ENCODE peak calls at places on chromosomes 6 and 20, in nine cellular contexts. O is NCI-H1092, B is cardiac septum, P is HFFc6, J is GM12865, K is GM04504, U is C1 segment of cervical spinal cord, V is WTC11, A is aorta. Z is an unnamed sample.

GRCh38 chr6:31659649-31660223 is 842 bp downstream of the C6orf47 start:
- DNase-seq in U (no peak), V (no peak), J (peak), O (no peak), A (peak), B (no peak), P (no peak), K (no peak), Z (no peak)

GRCh38 chr6:152316024-152316423 is 321.1 kb downstream of the SYNE1 start:
- DNase-seq in B (no peak), U (no peak), A (peak), J (no peak), V (no peak), P (peak), K (peak), O (no peak), Z (no peak)

GRCh38 chr20:18001131-18001921 is 32.5 kb downstream of the MGME1 start:
- DNase-seq in J (no peak), O (no peak), U (no peak), P (peak), K (peak), A (peak), V (no peak), B (no peak), Z (no peak)

GRCh38 chr6:40892223-40892622 is 146.8 kb downstream of the UNC5CL start:
- DNase-seq in J (no peak), U (no peak), P (no peak), O (no peak), B (peak), A (no peak), V (no peak), K (no peak), Z (no peak)

GRCh38 chr6:158103228-158103627 is 64.8 kb downstream of the SERAC1 start:
- DNase-seq in V (no peak), O (no peak), U (no peak), B (no peak), J (no peak), K (no peak), P (no peak), A (no peak), Z (no peak)

GRCh38 chr6:134379086-134379485 is 61.2 kb upstream of the SGK1 start:
- DNase-seq in J (peak), U (no peak), A (no peak), O (no peak), V (peak), B (no peak), P (no peak), K (no peak), Z (peak)

GRCh38 chr20:37414636-37415035 is 68.7 kb downstream of the SRC start:
- DNase-seq in V (no peak), O (no peak), A (no peak), U (no peak), J (no peak), B (no peak), P (no peak), K (no peak), Z (no peak)

GRCh38 chr6:2764610-2765165 is 505 bp upstream of the WRNIP1 start:
- DNase-seq in A (peak), O (no peak), V (no peak), P (peak), J (peak), U (peak), B (no peak), K (no peak), Z (peak)

GRCh38 chr6:87754828-87755227 is 52.8 kb upstream of the AKIRIN2 start:
- DNase-seq in V (no peak), J (peak), P (no peak), K (no peak), B (no peak), U (no peak), A (no peak), O (no peak), Z (no peak)

GRCh38 chr6:115891704-115892225 is 168.9 kb downstream of the FRK start:
- DNase-seq in U (no peak), P (no peak), V (no peak), K (no peak), J (no peak), A (no peak), O (no peak), B (no peak), Z (no peak)

GRCh38 chr6:26403888-26404287 is 1.8 kb downstream of the BTN3A1 start:
- DNase-seq in A (no peak), U (no peak), B (no peak), P (no peak), O (no peak), K (no peak), V (no peak), J (no peak), Z (no peak)

GRCh38 chr20:53322651-53323050 is 271.0 kb downstream of the ZNF217 start:
- DNase-seq in B (no peak), K (no peak), V (no peak), U (no peak), P (no peak), O (no peak), J (no peak), A (no peak), Z (peak)

GRCh38 chr6:4560225-4561077 is 215.8 kb upstream of the CDYL start:
- DNase-seq in B (no peak), P (no peak), J (no peak), A (no peak), U (no peak), K (no peak), V (no peak), O (no peak), Z (no peak)

GRCh38 chr6:33725222-33725621 is 13.7 kb upstream of the UQCC2 start:
- DNase-seq in V (no peak), A (no peak), P (no peak), K (no peak), J (no peak), O (no peak), B (no peak), U (no peak), Z (no peak)

GRCh38 chr6:20424679-20425078 is 23.0 kb downstream of the E2F3 start:
- DNase-seq in U (no peak), V (no peak), A (no peak), J (no peak), O (no peak), B (peak), K (no peak), P (no peak), Z (no peak)

GRCh38 chr6:106477790-106478189 is 117.3 kb downstream of the CRYBG1 start:
- DNase-seq in U (no peak), B (no peak), K (no peak), A (no peak), P (no peak), V (no peak), O (peak), J (no peak), Z (no peak)

GRCh38 chr20:23296841-23297701 is 53.5 kb upstream of the NXT1 start:
- DNase-seq in V (no peak), J (no peak), O (no peak), B (peak), U (no peak), P (peak), K (peak), A (no peak), Z (no peak)

GRCh38 chr20:1934578-1935573 is 39.7 kb downstream of the SIRPA start:
- DNase-seq in A (peak), V (no peak), P (peak), U (no peak), B (no peak), K (peak), J (no peak), O (no peak), Z (no peak)

GRCh38 chr6:33719326-33719987 is 8.0 kb upstream of the UQCC2 start:
- DNase-seq in A (no peak), V (no peak), O (no peak), U (no peak), J (no peak), B (no peak), K (no peak), P (no peak), Z (no peak)

GRCh38 chr6:10586302-10586701 is 65.2 kb downstream of the GCNT2 start:
- DNase-seq in K (no peak), O (no peak), V (no peak), B (no peak), J (no peak), A (no peak), U (no peak), P (no peak), Z (no peak)

GRCh38 chr6:89146748-89147715 is 1.2 kb downstream of the PM20D2 start:
- DNase-seq in K (no peak), O (no peak), B (no peak), P (peak), V (peak), A (no peak), U (no peak), J (peak), Z (no peak)

GRCh38 chr6:108763931-108764579 is 84.2 kb upstream of the ARMC2 start:
- DNase-seq in B (no peak), U (no peak), J (no peak), V (no peak), O (no peak), K (no peak), P (no peak), A (no peak), Z (no peak)

GRCh38 chr20:43744966-43745733 is 18.3 kb upstream of the GTSF1L start:
- DNase-seq in V (no peak), A (no peak), P (no peak), U (no peak), K (no peak), J (no peak), O (no peak), B (no peak), Z (no peak)

GRCh38 chr20:48776306-48776705 is 51.5 kb downstream of the PREX1 start:
- DNase-seq in K (peak), B (no peak), A (peak), P (peak), J (no peak), O (no peak), V (no peak), U (no peak), Z (no peak)

GRCh38 chr20:41023549-41023948 is 5.1 kb upstream of the TOP1 start:
- DNase-seq in U (no peak), P (no peak), V (no peak), B (no peak), O (no peak), A (no peak), J (no peak), K (no peak), Z (no peak)

GRCh38 chr6:148463671-148464070 is 121.0 kb downstream of the SASH1 start:
- DNase-seq in A (no peak), J (no peak), U (no peak), P (no peak), V (no peak), K (no peak), O (no peak), B (no peak), Z (no peak)

GRCh38 chr20:23782366-23782983 is 31.7 kb upstream of the CST1 start:
- DNase-seq in B (no peak), K (no peak), J (peak), P (no peak), U (no peak), O (no peak), A (no peak), V (no peak), Z (peak)

GRCh38 chr20:11328839-11329238 is 588.9 kb upstream of the BTBD3 start:
- DNase-seq in J (no peak), V (no peak), U (no peak), A (no peak), P (no peak), O (no peak), K (no peak), B (no peak), Z (no peak)

GRCh38 chr6:149913542-149914240 is 9.2 kb downstream of the RAET1G start:
- DNase-seq in O (no peak), J (no peak), B (peak), U (no peak), A (no peak), V (no peak), K (no peak), P (no peak), Z (no peak)

GRCh38 chr20:57248132-57248797 is 18.2 kb downstream of the BMP7 start:
- DNase-seq in V (no peak), U (no peak), B (no peak), O (no peak), P (no peak), K (no peak), J (no peak), A (no peak), Z (no peak)

GRCh38 chr20:3800878-3801260 is 4.8 kb downstream of the CDC25B start:
- DNase-seq in U (no peak), O (no peak), A (peak), J (no peak), B (no peak), V (no peak), K (no peak), P (no peak), Z (no peak)

GRCh38 chr6:142387997-142388815 is 86.4 kb downstream of the ADGRG6 start:
- DNase-seq in O (no peak), V (no peak), K (no peak), A (no peak), U (no peak), J (peak), P (peak), B (no peak), Z (no peak)

GRCh38 chr6:8991844-8992243 is 556.5 kb upstream of the SLC35B3 start:
- DNase-seq in A (no peak), V (no peak), J (no peak), O (no peak), P (no peak), K (no peak), B (no peak), U (no peak), Z (no peak)

GRCh38 chr6:68776382-68776781 is 141.3 kb downstream of the ADGRB3 start:
- DNase-seq in P (no peak), A (no peak), U (no peak), K (no peak), B (no peak), V (no peak), O (no peak), J (no peak), Z (no peak)

GRCh38 chr6:39228111-39228971 is 934 bp downstream of the KCNK5 start:
- DNase-seq in P (no peak), B (no peak), J (no peak), O (no peak), A (no peak), U (no peak), V (no peak), K (no peak), Z (peak)

GRCh38 chr6:43953794-43954310 is 173.4 kb downstream of the MRPL14 start:
- DNase-seq in J (no peak), O (no peak), B (peak), P (no peak), K (no peak), A (no peak), V (peak), U (no peak), Z (peak)

GRCh38 chr20:59581983-59582679 is 22.2 kb upstream of the PHACTR3 start:
- DNase-seq in J (no peak), P (no peak), O (no peak), V (no peak), B (peak), K (no peak), U (no peak), A (no peak), Z (no peak)

GRCh38 chr6:1164600-1164999 is 147.3 kb upstream of the FOXQ1 start:
- DNase-seq in U (no peak), P (no peak), J (no peak), O (no peak), K (no peak), B (no peak), A (no peak), V (no peak), Z (no peak)

GRCh38 chr6:7431594-7432390 is 42.2 kb downstream of the RIOK1 start:
- DNase-seq in K (no peak), O (no peak), V (peak), J (no peak), B (no peak), P (no peak), U (no peak), A (no peak), Z (no peak)